ENCODE peak calls at places on chromosomes 11 and 22, in four cellular contexts. One of them, this sample, is unnamed. For H3K27me3 and H3K4me1, the result is how much of the 10 kb centered on the place peaks cover.

GRCh38 chr22:30309981-30310672 is 16.6 kb downstream of the TBC1D10A start:
- DNase-seq in ovary: no peak
- DNase-seq in H1: no peak
- DNase-seq in cardiac muscle cell: no peak
- DNase-seq in this sample: no peak

GRCh38 chr11:81869337-81870065 is 864.2 kb downstream of the FAM181B start:
- DNase-seq in H1: no peak
- DNase-seq in cardiac muscle cell: no peak
- DNase-seq in ovary: no peak
- DNase-seq in this sample: no peak

GRCh38 chr11:76782526-76783293 is 446 bp upstream of the TSKU start:
- DNase-seq in H1: peak
- DNase-seq in cardiac muscle cell: peak
- DNase-seq in ovary: peak
- DNase-seq in this sample: peak

GRCh38 chr11:68655406-68655805 is 28.9 kb upstream of the GAL start:
- DNase-seq in cardiac muscle cell: no peak
- DNase-seq in H1: no peak
- DNase-seq in ovary: no peak
- DNase-seq in this sample: no peak

GRCh38 chr22:43643362-43643761 is 168.7 kb downstream of the EFCAB6 start:
- DNase-seq in cardiac muscle cell: no peak
- DNase-seq in ovary: no peak
- DNase-seq in H1: no peak
- DNase-seq in this sample: no peak

GRCh38 chr11:84437129-84438123 is 1151.3 kb upstream of the CCDC90B start:
- DNase-seq in H1: peak
- DNase-seq in ovary: no peak
- DNase-seq in cardiac muscle cell: peak
- DNase-seq in this sample: no peak

GRCh38 chr11:95299078-95299611 is 68.1 kb upstream of the SESN3 start:
- DNase-seq in H1: no peak
- DNase-seq in cardiac muscle cell: no peak
- DNase-seq in ovary: no peak
- DNase-seq in this sample: no peak

GRCh38 chr11:28482666-28483065 is 374.5 kb downstream of the METTL15 start:
- DNase-seq in H1: no peak
- DNase-seq in cardiac muscle cell: no peak
- DNase-seq in ovary: no peak
- DNase-seq in this sample: no peak

GRCh38 chr11:65274734-65275682 is 13.2 kb downstream of the POLA2 start:
- DNase-seq in ovary: peak
- DNase-seq in cardiac muscle cell: peak
- DNase-seq in H1: peak
- DNase-seq in this sample: peak

GRCh38 chr11:134792044-134792443 is 380.0 kb upstream of the B3GAT1 start:
- DNase-seq in H1: no peak
- DNase-seq in cardiac muscle cell: no peak
- DNase-seq in ovary: no peak
- DNase-seq in this sample: no peak

GRCh38 chr22:27740192-27740748 is 61.3 kb downstream of the MN1 start:
- DNase-seq in H1: no peak
- DNase-seq in ovary: no peak
- DNase-seq in cardiac muscle cell: no peak
- DNase-seq in this sample: no peak

GRCh38 chr11:47606731-47607130 is 12.5 kb upstream of the C1QTNF4 start:
- DNase-seq in H1: no peak
- DNase-seq in cardiac muscle cell: peak
- DNase-seq in ovary: no peak
- DNase-seq in this sample: peak

GRCh38 chr22:40512426-40513136 is 123.9 kb downstream of the MRTFA start:
- DNase-seq in ovary: no peak
- DNase-seq in cardiac muscle cell: no peak
- DNase-seq in H1: no peak
- DNase-seq in this sample: no peak

GRCh38 chr11:3201677-3202181 is 16.9 kb downstream of the MRGPRG start:
- DNase-seq in ovary: no peak
- DNase-seq in cardiac muscle cell: no peak
- DNase-seq in H1: no peak
- DNase-seq in this sample: no peak

GRCh38 chr11:66070604-66071325 is 693 bp downstream of the PACS1 start:
- DNase-seq in cardiac muscle cell: peak
- DNase-seq in ovary: peak
- DNase-seq in H1: no peak
- DNase-seq in this sample: peak

GRCh38 chr11:62922189-62922589 is 1.0 kb upstream of the CHRM1 start:
- DNase-seq in H1: no peak
- DNase-seq in ovary: no peak
- DNase-seq in cardiac muscle cell: no peak
- DNase-seq in this sample: no peak
- H3K27me3 ChIP-seq in H1: under half
- H3K27me3 ChIP-seq in ovary: under half
- H3K27me3 ChIP-seq in cardiac muscle cell: under half
- H3K27me3 ChIP-seq in this sample: half or more

GRCh38 chr11:122139595-122139866 is 23.5 kb upstream of the BLID start:
- DNase-seq in ovary: no peak
- DNase-seq in cardiac muscle cell: no peak
- DNase-seq in H1: no peak
- DNase-seq in this sample: no peak
- H3K4me1 ChIP-seq in ovary: under half
- H3K4me1 ChIP-seq in cardiac muscle cell: under half
- H3K4me1 ChIP-seq in H1: under half
- H3K4me1 ChIP-seq in this sample: under half

GRCh38 chr11:44767421-44767820 is 40.7 kb downstream of the TSPAN18 start:
- DNase-seq in cardiac muscle cell: no peak
- DNase-seq in H1: no peak
- DNase-seq in ovary: no peak
- DNase-seq in this sample: no peak
- H3K27ac ChIP-seq in cardiac muscle cell: peak
- H3K27ac ChIP-seq in H1: no peak
- H3K27ac ChIP-seq in ovary: peak
- H3K27ac ChIP-seq in this sample: peak

GRCh38 chr11:118245946-118246562 is 6.1 kb downstream of the MPZL3 start:
- DNase-seq in cardiac muscle cell: no peak
- DNase-seq in H1: no peak
- DNase-seq in ovary: no peak
- DNase-seq in this sample: no peak
- H3K27me3 ChIP-seq in cardiac muscle cell: half or more
- H3K27me3 ChIP-seq in H1: under half
- H3K27me3 ChIP-seq in ovary: under half
- H3K27me3 ChIP-seq in this sample: under half

GRCh38 chr11:33059331-33060007 is 20.1 kb downstream of the TCP11L1 start:
- DNase-seq in cardiac muscle cell: no peak
- DNase-seq in H1: no peak
- DNase-seq in ovary: no peak
- DNase-seq in this sample: no peak

GRCh38 chr11:33052241-33052640 is 12.9 kb downstream of the TCP11L1 start:
- DNase-seq in H1: no peak
- DNase-seq in cardiac muscle cell: no peak
- DNase-seq in ovary: no peak
- DNase-seq in this sample: no peak

GRCh38 chr11:33060271-33060670 is 20.9 kb downstream of the TCP11L1 start:
- DNase-seq in cardiac muscle cell: no peak
- DNase-seq in H1: no peak
- DNase-seq in ovary: no peak
- DNase-seq in this sample: no peak

DNA sequence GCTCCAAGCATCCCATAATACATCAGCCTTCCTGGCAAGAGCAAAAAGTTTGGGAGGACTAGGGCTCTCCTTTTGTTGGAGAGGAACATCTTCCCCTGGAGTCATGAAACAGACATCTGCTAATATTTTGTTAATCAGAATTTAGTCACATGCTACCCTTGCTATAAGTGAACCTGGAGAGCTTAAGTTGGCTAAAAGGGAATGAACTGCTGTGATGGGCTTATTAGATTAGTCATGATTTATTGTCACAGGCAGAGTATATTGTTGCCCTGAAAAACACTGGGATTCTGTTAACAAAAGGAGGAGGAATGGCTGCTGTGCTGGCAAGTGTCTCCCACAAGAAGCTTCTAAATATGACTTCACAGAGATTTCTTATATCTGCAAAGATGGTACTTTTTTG is 16.0 kb downstream of the TCP11L1 start:
- DNase-seq in H1: no peak
- DNase-seq in cardiac muscle cell: no peak
- DNase-seq in ovary: no peak
- DNase-seq in this sample: no peak
- H3K4me1 ChIP-seq in H1: under half
- H3K4me1 ChIP-seq in cardiac muscle cell: under half
- H3K4me1 ChIP-seq in ovary: under half
- H3K4me1 ChIP-seq in this sample: under half

GRCh38 chr22:36985490-36985889 is 33.8 kb downstream of the TST start:
- DNase-seq in ovary: no peak
- DNase-seq in H1: no peak
- DNase-seq in cardiac muscle cell: no peak
- DNase-seq in this sample: no peak

GRCh38 chr22:36979016-36979415 is 40.2 kb downstream of the TST start:
- DNase-seq in ovary: no peak
- DNase-seq in H1: no peak
- DNase-seq in cardiac muscle cell: no peak
- DNase-seq in this sample: no peak

GRCh38 chr22:36981247-36981775 is 37.9 kb downstream of the TST start:
- DNase-seq in ovary: no peak
- DNase-seq in cardiac muscle cell: no peak
- DNase-seq in H1: no peak
- DNase-seq in this sample: no peak

GRCh38 chr22:36979511-36979910 is 39.7 kb downstream of the TST start:
- DNase-seq in H1: no peak
- DNase-seq in ovary: no peak
- DNase-seq in cardiac muscle cell: no peak
- DNase-seq in this sample: no peak

GRCh38 chr22:36982136-36982535 is 37.1 kb downstream of the TST start:
- DNase-seq in cardiac muscle cell: no peak
- DNase-seq in ovary: no peak
- DNase-seq in H1: no peak
- DNase-seq in this sample: no peak
- H3K27ac ChIP-seq in cardiac muscle cell: no peak
- H3K27ac ChIP-seq in ovary: no peak
- H3K27ac ChIP-seq in H1: no peak
- H3K27ac ChIP-seq in this sample: no peak